ENCODE peak calls at places on chromosomes 3 and 15, in eight cellular contexts. O, M, I, V, K, D, U and W are unnamed samples.
A peak's percentile ranks its signal among the peaks of the same experiment; 100 is the strongest.

GRCh38 chr15:29123991-29124390 is 145.6 kb downstream of the NSMCE3 start:
- DNase-seq in I (no peak), V (no peak), M (no peak), D (no peak), K (no peak), O (no peak), U (no peak), W (peak; percentile 55)

GRCh38 chr15:90159213-90159612 is 41.9 kb upstream of the SEMA4B start:
- DNase-seq in U (no peak), D (no peak), K (no peak), O (no peak), I (no peak), M (peak; percentile 36), V (no peak), W (no peak)

GRCh38 chr15:40984963-40985362 is 31.7 kb downstream of the CHAC1 start:
- DNase-seq in D (no peak), O (no peak), K (no peak), U (no peak), I (no peak), M (no peak), V (no peak), W (no peak)

GRCh38 chr3:65597952-65598413 is 440.7 kb downstream of the MAGI1 start:
- DNase-seq in O (no peak), D (no peak), U (peak; percentile 62), V (no peak), M (no peak), K (no peak), I (no peak), W (no peak)

GRCh38 chr15:89760303-89761008 is 9.4 kb upstream of the MESP1 start:
- DNase-seq in U (peak; percentile 53), M (peak; percentile 87), K (peak; percentile 71), I (peak; percentile 61), V (peak; percentile 39), O (peak; percentile 95), D (peak; percentile 82), W (peak; percentile 83)

GRCh38 chr3:11592460-11593298 is 51.0 kb downstream of the VGLL4 start:
- DNase-seq in D (no peak), I (no peak), U (no peak), M (no peak), K (peak; percentile 80), V (no peak), O (no peak), W (no peak)

GRCh38 chr15:35014265-35014664 is 26.2 kb upstream of the ZNF770 start:
- DNase-seq in D (no peak), I (no peak), O (no peak), U (no peak), V (no peak), M (no peak), K (no peak), W (no peak)

GRCh38 chr15:78477295-78477694 is 30.1 kb upstream of the HYKK start:
- DNase-seq in K (no peak), O (no peak), D (no peak), I (no peak), U (no peak), V (no peak), M (no peak), W (no peak)

GRCh38 chr3:80688814-80689213 is 921.0 kb upstream of the ROBO1 start:
- DNase-seq in M (no peak), I (peak; percentile 19), O (no peak), U (no peak), K (peak; percentile 65), V (no peak), D (no peak), W (no peak)

GRCh38 chr3:157263027-157263426 is 103.1 kb upstream of the CCNL1 start:
- DNase-seq in M (no peak), O (no peak), U (no peak), I (no peak), K (peak; percentile 90), V (no peak), D (no peak), W (no peak)

GRCh38 chr3:136787226-136787793 is 31.6 kb upstream of the SLC35G2 start:
- DNase-seq in I (peak; percentile 27), D (peak; percentile 49), V (no peak), M (peak; percentile 28), O (no peak), K (peak; percentile 50), U (no peak), W (no peak)

GRCh38 chr3:50571486-50571885 is 2.2 kb downstream of the HEMK1 start:
- DNase-seq in I (no peak), O (no peak), K (no peak), D (no peak), M (no peak), V (no peak), U (no peak), W (no peak)

GRCh38 chr15:68197170-68197492 is 8.0 kb downstream of the CALML4 start:
- DNase-seq in O (no peak), V (no peak), M (no peak), U (no peak), I (no peak), D (no peak), K (no peak), W (no peak)
- TF ChIP-seq POLR2AphosphoS5 in O (no peak), V (no peak), M (no peak), U (no peak), I (no peak), D (no peak), K (no peak), W (no peak)

GRCh38 chr15:43198992-43199391 is 13.8 kb downstream of the CCNDBP1 start:
- DNase-seq in M (no peak), I (no peak), K (no peak), O (no peak), U (no peak), D (no peak), V (no peak), W (no peak)

GRCh38 chr15:43194775-43195174 is 9.6 kb downstream of the CCNDBP1 start:
- DNase-seq in O (no peak), M (no peak), U (no peak), I (no peak), D (no peak), V (no peak), K (no peak), W (no peak)

GRCh38 chr15:43193710-43194109 is 8.5 kb downstream of the CCNDBP1 start:
- DNase-seq in D (no peak), U (no peak), I (no peak), O (no peak), K (no peak), M (no peak), V (no peak), W (no peak)

GRCh38 chr15:43199945-43200488 is 14.8 kb downstream of the CCNDBP1 start:
- DNase-seq in K (no peak), I (no peak), M (no peak), O (no peak), V (no peak), D (no peak), U (no peak), W (no peak)

DNA sequence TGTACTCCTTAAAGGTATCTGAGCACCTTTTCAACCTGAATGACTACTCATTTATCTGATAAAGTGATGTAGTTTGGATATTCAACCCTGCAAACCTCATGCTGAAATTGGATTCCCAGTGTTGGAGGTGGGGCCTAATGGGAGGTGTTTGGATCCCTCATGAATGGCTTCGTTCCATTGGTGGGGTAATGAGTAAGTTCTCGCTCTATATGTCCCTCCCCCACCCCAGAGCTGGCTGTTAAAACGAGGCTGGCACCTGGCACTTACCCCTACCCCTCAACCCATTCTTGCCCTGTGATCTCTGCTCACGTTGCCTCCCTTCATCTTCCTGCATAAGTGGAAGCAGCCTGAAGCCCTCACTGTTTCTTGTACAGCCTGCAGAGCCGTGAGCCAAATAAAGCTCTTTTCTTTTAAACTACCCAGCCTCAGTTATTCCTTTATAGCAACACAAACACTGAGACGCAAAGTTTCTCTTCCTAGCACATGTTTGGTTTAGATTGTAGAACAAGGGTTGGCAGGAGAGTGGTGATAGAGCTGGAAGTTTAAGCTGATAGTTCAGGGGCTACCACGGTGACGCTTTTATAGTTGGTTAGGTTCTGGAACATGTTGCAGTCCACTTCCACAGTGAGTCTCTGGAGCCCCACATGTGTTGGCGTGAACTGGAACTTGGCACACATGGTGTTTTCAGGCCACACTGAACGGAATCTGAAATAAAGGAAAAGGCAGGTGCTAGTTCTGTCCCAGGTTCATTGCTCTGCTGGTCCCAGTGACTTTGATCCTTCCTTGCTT is 11.8 kb downstream of the CCNDBP1 start:
- DNase-seq in K (no peak), V (no peak), M (no peak), O (no peak), U (no peak), D (no peak), I (no peak), W (no peak)
- TF ChIP-seq POLR2A in K (no peak), V (no peak), M (no peak), O (no peak), U (no peak), D (no peak), I (no peak), W (no peak)

DNA sequence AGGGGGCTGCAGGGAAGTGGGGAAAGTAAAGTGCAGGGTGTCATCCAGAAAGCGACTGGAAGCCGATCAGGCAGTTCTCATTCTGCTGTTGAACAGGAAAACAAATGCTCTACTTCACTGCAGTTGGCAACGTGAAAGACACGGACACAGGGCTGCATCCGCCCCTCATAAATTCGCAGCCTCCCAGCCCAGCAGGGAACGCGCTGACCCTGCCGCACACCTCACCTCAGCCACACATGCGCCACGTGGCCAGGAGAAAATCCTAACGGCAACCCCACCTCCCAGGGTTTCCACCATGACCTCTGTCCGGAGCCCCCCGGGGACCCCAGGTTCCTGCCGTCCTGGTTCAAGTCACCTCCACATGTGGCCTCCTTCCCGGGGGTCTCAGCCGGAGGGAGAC is 118.5 kb downstream of the TMEM266 start:
- DNase-seq in O (no peak), M (no peak), U (no peak), V (no peak), I (no peak), K (no peak), D (no peak), W (no peak)
- TF ChIP-seq POLR2AphosphoS5 in O (no peak), M (no peak), U (no peak), V (no peak), I (no peak), K (no peak), D (no peak), W (no peak)

GRCh38 chr3:98784666-98785600 is 21.8 kb downstream of the ST3GAL6 start:
- DNase-seq in V (no peak), I (peak; percentile 44), K (peak; percentile 40), O (no peak), D (no peak), M (no peak), U (no peak), W (no peak)

GRCh38 chr3:98787181-98787580 is 24.0 kb downstream of the ST3GAL6 start:
- DNase-seq in O (no peak), M (no peak), D (no peak), I (no peak), V (no peak), U (no peak), K (no peak), W (no peak)

GRCh38 chr3:98791341-98792325 is 28.5 kb downstream of the ST3GAL6 start:
- DNase-seq in O (no peak), U (no peak), V (no peak), M (no peak), D (no peak), I (no peak), K (peak; percentile 82), W (no peak)

GRCh38 chr3:98786364-98786930 is 23.3 kb downstream of the ST3GAL6 start:
- DNase-seq in V (no peak), D (no peak), K (no peak), I (peak; percentile 89), U (no peak), O (no peak), M (peak; percentile 48), W (no peak)

DNA sequence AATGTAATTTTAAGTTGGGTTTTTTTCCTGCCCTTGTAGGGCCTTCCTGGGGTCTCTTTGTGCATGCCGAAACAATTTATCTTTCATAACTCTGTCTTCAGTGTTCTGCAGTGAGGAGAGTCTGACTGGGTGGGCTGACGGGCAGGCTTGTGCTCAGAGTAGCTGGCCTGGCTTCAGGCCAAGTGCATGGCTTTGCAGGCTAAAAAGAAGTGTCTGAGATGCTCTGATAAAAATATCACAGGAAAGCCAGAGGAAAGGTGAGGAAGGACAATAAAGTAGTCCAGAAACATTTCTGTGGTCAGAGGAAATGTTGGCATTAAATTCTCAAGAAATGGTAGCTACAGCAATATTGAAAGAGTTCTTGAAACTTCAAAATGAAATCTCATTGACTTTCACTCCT is 25.5 kb downstream of the ST3GAL6 start:
- DNase-seq in U (no peak), K (peak; percentile 74), M (no peak), I (no peak), V (no peak), D (no peak), O (no peak), W (no peak)
- TF ChIP-seq POLR2A in U (no peak), K (no peak), M (no peak), I (no peak), V (no peak), D (no peak), O (no peak), W (no peak)